ENCODE peak calls at places on chromosomes 16 and 17, in four cellular contexts. One of them, this sample, is unnamed.

GRCh38 chr17:42359133-42359532 is 29.1 kb downstream of the STAT3 start:
- DNase-seq in HS-27A: no peak
- DNase-seq in pulmonary artery endothelial cell: no peak
- DNase-seq in NCI-H69: no peak
- DNase-seq in this sample: no peak

GRCh38 chr16:21645261-21645721 is 7.1 kb downstream of the IGSF6 start:
- DNase-seq in HS-27A: no peak
- DNase-seq in pulmonary artery endothelial cell: no peak
- DNase-seq in NCI-H69: no peak
- DNase-seq in this sample: no peak

GRCh38 chr17:35117984-35118383 is 1.7 kb downstream of the RAD51D start:
- DNase-seq in HS-27A: no peak
- DNase-seq in pulmonary artery endothelial cell: no peak
- DNase-seq in NCI-H69: peak; percentile 81
- DNase-seq in this sample: no peak

GRCh38 chr16:3951861-3952332 is 71.4 kb upstream of the CREBBP start:
- DNase-seq in HS-27A: no peak
- DNase-seq in pulmonary artery endothelial cell: no peak
- DNase-seq in NCI-H69: peak; percentile 52
- DNase-seq in this sample: no peak

GRCh38 chr17:82930924-82931695 is 91.3 kb upstream of the ZNF750 start:
- DNase-seq in HS-27A: no peak
- DNase-seq in pulmonary artery endothelial cell: no peak
- DNase-seq in NCI-H69: no peak
- DNase-seq in this sample: no peak

GRCh38 chr16:85612191-85612800 is 826 bp upstream of the GSE1 start:
- DNase-seq in HS-27A: peak; percentile 90
- DNase-seq in pulmonary artery endothelial cell: no peak
- DNase-seq in NCI-H69: peak; percentile 82
- DNase-seq in this sample: no peak

GRCh38 chr17:78322327-78322857 is 37.5 kb downstream of the SOCS3 start:
- DNase-seq in HS-27A: no peak
- DNase-seq in pulmonary artery endothelial cell: no peak
- DNase-seq in NCI-H69: no peak
- DNase-seq in this sample: no peak

GRCh38 chr16:85370881-85371651 is 242.1 kb upstream of the GSE1 start:
- DNase-seq in HS-27A: no peak
- DNase-seq in pulmonary artery endothelial cell: no peak
- DNase-seq in NCI-H69: peak; percentile 47
- DNase-seq in this sample: no peak

GRCh38 chr16:68091604-68092261 is 6.6 kb downstream of the NFATC3 start:
- DNase-seq in HS-27A: no peak
- DNase-seq in pulmonary artery endothelial cell: no peak
- DNase-seq in NCI-H69: peak; percentile 91
- DNase-seq in this sample: no peak

GRCh38 chr17:78875738-78876597 is 27.0 kb downstream of the CEP295NL start:
- DNase-seq in HS-27A: no peak
- DNase-seq in pulmonary artery endothelial cell: peak; percentile 46
- DNase-seq in NCI-H69: no peak
- DNase-seq in this sample: no peak

GRCh38 chr16:68379472-68380347 is 68.6 kb downstream of the SMPD3 start:
- DNase-seq in HS-27A: no peak
- DNase-seq in pulmonary artery endothelial cell: no peak
- DNase-seq in NCI-H69: no peak
- DNase-seq in this sample: no peak

GRCh38 chr17:83054518-83055125 is 24.8 kb upstream of the METRNL start:
- DNase-seq in HS-27A: no peak
- DNase-seq in pulmonary artery endothelial cell: no peak
- DNase-seq in NCI-H69: no peak
- DNase-seq in this sample: no peak

GRCh38 chr17:2064511-2064910 is 9.6 kb downstream of the HIC1 start:
- DNase-seq in HS-27A: no peak
- DNase-seq in pulmonary artery endothelial cell: no peak
- DNase-seq in NCI-H69: no peak
- DNase-seq in this sample: no peak

GRCh38 chr16:12758031-12758669 is 45.5 kb downstream of the CPPED1 start:
- DNase-seq in HS-27A: no peak
- DNase-seq in pulmonary artery endothelial cell: peak; percentile 57
- DNase-seq in NCI-H69: peak; percentile 40
- DNase-seq in this sample: peak; percentile 42

GRCh38 chr17:78384479-78385175 is 6.2 kb downstream of the PGS1 start:
- DNase-seq in HS-27A: no peak
- DNase-seq in pulmonary artery endothelial cell: no peak
- DNase-seq in NCI-H69: no peak
- DNase-seq in this sample: no peak

GRCh38 chr16:29753516-29753915 is 7.7 kb upstream of the C16orf54 start:
- DNase-seq in HS-27A: no peak
- DNase-seq in pulmonary artery endothelial cell: no peak
- DNase-seq in NCI-H69: no peak
- DNase-seq in this sample: no peak

GRCh38 chr17:53470626-53471025 is 352.1 kb upstream of the KIF2B start:
- DNase-seq in HS-27A: no peak
- DNase-seq in pulmonary artery endothelial cell: no peak
- DNase-seq in NCI-H69: no peak
- DNase-seq in this sample: no peak

GRCh38 chr17:55264640-55265298 is at the start of gene HLF:
- DNase-seq in HS-27A: no peak
- DNase-seq in pulmonary artery endothelial cell: peak; percentile 10
- DNase-seq in NCI-H69: peak; percentile 95
- DNase-seq in this sample: no peak

GRCh38 chr17:7972131-7972785 is 30.2 kb upstream of the GUCY2D start:
- DNase-seq in HS-27A: no peak
- DNase-seq in pulmonary artery endothelial cell: no peak
- DNase-seq in NCI-H69: no peak
- DNase-seq in this sample: no peak

GRCh38 chr16:69822174-69822935 is 60.2 kb downstream of the WWP2 start:
- DNase-seq in HS-27A: no peak
- DNase-seq in pulmonary artery endothelial cell: no peak
- DNase-seq in NCI-H69: no peak
- DNase-seq in this sample: no peak

GRCh38 chr16:67277999-67278772 is 1.1 kb upstream of the PLEKHG4 start:
- DNase-seq in HS-27A: peak; percentile 62
- DNase-seq in pulmonary artery endothelial cell: no peak
- DNase-seq in NCI-H69: peak; percentile 37
- DNase-seq in this sample: no peak

GRCh38 chr17:40480501-40481003 is 20.9 kb downstream of the TNS4 start:
- DNase-seq in HS-27A: no peak
- DNase-seq in pulmonary artery endothelial cell: no peak
- DNase-seq in NCI-H69: peak; percentile 71
- DNase-seq in this sample: no peak

GRCh38 chr17:78409191-78409621 is 30.8 kb downstream of the PGS1 start:
- DNase-seq in HS-27A: no peak
- DNase-seq in pulmonary artery endothelial cell: no peak
- DNase-seq in NCI-H69: peak; percentile 99
- DNase-seq in this sample: no peak

GRCh38 chr16:15973460-15973859 is 24.0 kb downstream of the ABCC1 start:
- DNase-seq in HS-27A: no peak
- DNase-seq in pulmonary artery endothelial cell: no peak
- DNase-seq in NCI-H69: no peak
- DNase-seq in this sample: no peak

GRCh38 chr16:48113471-48113870 is 42.3 kb downstream of the ABCC12 start:
- DNase-seq in HS-27A: no peak
- DNase-seq in pulmonary artery endothelial cell: no peak
- DNase-seq in NCI-H69: no peak
- DNase-seq in this sample: no peak

GRCh38 chr16:68539704-68540370 is 746 bp downstream of the ZFP90 start:
- DNase-seq in HS-27A: no peak
- DNase-seq in pulmonary artery endothelial cell: no peak
- DNase-seq in NCI-H69: peak; percentile 46
- DNase-seq in this sample: no peak

GRCh38 chr17:82021728-82022309 is 859 bp downstream of the CENPX start:
- DNase-seq in HS-27A: no peak
- DNase-seq in pulmonary artery endothelial cell: no peak
- DNase-seq in NCI-H69: peak; percentile 44
- DNase-seq in this sample: no peak

GRCh38 chr16:89152831-89153700 is 18.5 kb upstream of the CDH15 start:
- DNase-seq in HS-27A: no peak
- DNase-seq in pulmonary artery endothelial cell: no peak
- DNase-seq in NCI-H69: no peak
- DNase-seq in this sample: no peak